ENCODE peak calls at places on chromosomes 6 and 20, in ten cellular contexts. One of them, this sample, is unnamed.

GRCh38 chr6:33578588-33579011 is 1.5 kb downstream of the BAK1 start:
- DNase-seq in activated CD4-positive, alpha-beta T cell treated with anti-CD3 and anti-CD28 coated beads, Interleukin-2, amount 50 U/mL, for 1 hour: peak; percentile 35
- DNase-seq in HEK293T: no peak
- DNase-seq in left lung: no peak
- DNase-seq in transverse colon: peak; percentile 75
- DNase-seq in HFFc6: no peak
- DNase-seq in M059J: no peak
- DNase-seq in HT1080: no peak
- DNase-seq in mesenteric fat pad: no peak
- DNase-seq in KBM-7: peak; percentile 37
- DNase-seq in this sample: no peak

GRCh38 chr6:157068691-157069228 is 254.6 kb downstream of the TMEM242 start:
- DNase-seq in activated CD4-positive, alpha-beta T cell treated with anti-CD3 and anti-CD28 coated beads, Interleukin-2, amount 50 U/mL, for 1 hour: no peak
- DNase-seq in HEK293T: no peak
- DNase-seq in left lung: no peak
- DNase-seq in transverse colon: no peak
- DNase-seq in HFFc6: no peak
- DNase-seq in M059J: peak; percentile 65
- DNase-seq in HT1080: peak; percentile 31
- DNase-seq in mesenteric fat pad: no peak
- DNase-seq in KBM-7: no peak
- DNase-seq in this sample: peak; percentile 71

GRCh38 chr20:57587989-57588377 is 27.1 kb downstream of the PCK1 start:
- DNase-seq in activated CD4-positive, alpha-beta T cell treated with anti-CD3 and anti-CD28 coated beads, Interleukin-2, amount 50 U/mL, for 1 hour: no peak
- DNase-seq in HEK293T: no peak
- DNase-seq in left lung: no peak
- DNase-seq in transverse colon: no peak
- DNase-seq in HFFc6: no peak
- DNase-seq in M059J: no peak
- DNase-seq in HT1080: no peak
- DNase-seq in mesenteric fat pad: no peak
- DNase-seq in KBM-7: no peak
- DNase-seq in this sample: no peak

GRCh38 chr6:34696189-34696738 is 303 bp downstream of the ILRUN start:
- DNase-seq in activated CD4-positive, alpha-beta T cell treated with anti-CD3 and anti-CD28 coated beads, Interleukin-2, amount 50 U/mL, for 1 hour: no peak
- DNase-seq in HEK293T: no peak
- DNase-seq in left lung: peak; percentile 91
- DNase-seq in transverse colon: peak; percentile 51
- DNase-seq in HFFc6: peak; percentile 32
- DNase-seq in M059J: peak; percentile 62
- DNase-seq in HT1080: no peak
- DNase-seq in mesenteric fat pad: peak; percentile 90
- DNase-seq in KBM-7: no peak
- DNase-seq in this sample: peak; percentile 41

GRCh38 chr6:74409447-74409846 is 713.4 kb downstream of the CD109 start:
- DNase-seq in activated CD4-positive, alpha-beta T cell treated with anti-CD3 and anti-CD28 coated beads, Interleukin-2, amount 50 U/mL, for 1 hour: no peak
- DNase-seq in HEK293T: no peak
- DNase-seq in left lung: no peak
- DNase-seq in transverse colon: no peak
- DNase-seq in HFFc6: peak; percentile 73
- DNase-seq in M059J: peak; percentile 75
- DNase-seq in HT1080: peak; percentile 37
- DNase-seq in mesenteric fat pad: no peak
- DNase-seq in KBM-7: no peak
- DNase-seq in this sample: peak; percentile 89

GRCh38 chr20:37757550-37757949 is 63.7 kb downstream of the CTNNBL1 start:
- DNase-seq in activated CD4-positive, alpha-beta T cell treated with anti-CD3 and anti-CD28 coated beads, Interleukin-2, amount 50 U/mL, for 1 hour: no peak
- DNase-seq in HEK293T: no peak
- DNase-seq in left lung: peak; percentile 30
- DNase-seq in transverse colon: no peak
- DNase-seq in HFFc6: no peak
- DNase-seq in M059J: no peak
- DNase-seq in HT1080: no peak
- DNase-seq in mesenteric fat pad: no peak
- DNase-seq in KBM-7: no peak
- DNase-seq in this sample: no peak

GRCh38 chr20:44073011-44073674 is 113.8 kb downstream of the JPH2 start:
- DNase-seq in activated CD4-positive, alpha-beta T cell treated with anti-CD3 and anti-CD28 coated beads, Interleukin-2, amount 50 U/mL, for 1 hour: no peak
- DNase-seq in HEK293T: no peak
- DNase-seq in left lung: peak; percentile 50
- DNase-seq in transverse colon: no peak
- DNase-seq in HFFc6: no peak
- DNase-seq in M059J: no peak
- DNase-seq in HT1080: no peak
- DNase-seq in mesenteric fat pad: peak; percentile 76
- DNase-seq in KBM-7: no peak
- DNase-seq in this sample: no peak

GRCh38 chr6:159427335-159427734 is 258.1 kb downstream of the FNDC1 start:
- DNase-seq in activated CD4-positive, alpha-beta T cell treated with anti-CD3 and anti-CD28 coated beads, Interleukin-2, amount 50 U/mL, for 1 hour: no peak
- DNase-seq in HEK293T: no peak
- DNase-seq in left lung: no peak
- DNase-seq in transverse colon: no peak
- DNase-seq in HFFc6: no peak
- DNase-seq in M059J: no peak
- DNase-seq in HT1080: no peak
- DNase-seq in mesenteric fat pad: no peak
- DNase-seq in KBM-7: no peak
- DNase-seq in this sample: no peak

GRCh38 chr6:138107078-138107751 is at the start of gene PERP:
- DNase-seq in activated CD4-positive, alpha-beta T cell treated with anti-CD3 and anti-CD28 coated beads, Interleukin-2, amount 50 U/mL, for 1 hour: peak; percentile 76
- DNase-seq in HEK293T: peak; percentile 67
- DNase-seq in left lung: peak; percentile 93
- DNase-seq in transverse colon: peak; percentile 90
- DNase-seq in HFFc6: peak; percentile 48
- DNase-seq in M059J: peak; percentile 78
- DNase-seq in HT1080: peak; percentile 75
- DNase-seq in mesenteric fat pad: peak; percentile 90
- DNase-seq in KBM-7: peak; percentile 38
- DNase-seq in this sample: peak; percentile 39

GRCh38 chr6:156098858-156099257 is 643.2 kb upstream of the NOX3 start:
- DNase-seq in activated CD4-positive, alpha-beta T cell treated with anti-CD3 and anti-CD28 coated beads, Interleukin-2, amount 50 U/mL, for 1 hour: no peak
- DNase-seq in HEK293T: no peak
- DNase-seq in left lung: no peak
- DNase-seq in transverse colon: no peak
- DNase-seq in HFFc6: no peak
- DNase-seq in M059J: no peak
- DNase-seq in HT1080: no peak
- DNase-seq in mesenteric fat pad: no peak
- DNase-seq in KBM-7: no peak
- DNase-seq in this sample: no peak

GRCh38 chr6:26017567-26017966 is 55.0 kb downstream of the TRIM38 start:
- DNase-seq in activated CD4-positive, alpha-beta T cell treated with anti-CD3 and anti-CD28 coated beads, Interleukin-2, amount 50 U/mL, for 1 hour: peak; percentile 60
- DNase-seq in HEK293T: no peak
- DNase-seq in left lung: peak; percentile 78
- DNase-seq in transverse colon: peak; percentile 42
- DNase-seq in HFFc6: peak; percentile 94
- DNase-seq in M059J: peak; percentile 70
- DNase-seq in HT1080: no peak
- DNase-seq in mesenteric fat pad: no peak
- DNase-seq in KBM-7: no peak
- DNase-seq in this sample: peak; percentile 95

GRCh38 chr6:16759646-16760535 is 1.4 kb downstream of the ATXN1 start:
- DNase-seq in activated CD4-positive, alpha-beta T cell treated with anti-CD3 and anti-CD28 coated beads, Interleukin-2, amount 50 U/mL, for 1 hour: peak; percentile 74
- DNase-seq in HEK293T: peak; percentile 26
- DNase-seq in left lung: peak; percentile 97
- DNase-seq in transverse colon: peak; percentile 92
- DNase-seq in HFFc6: peak; percentile 86
- DNase-seq in M059J: peak; percentile 89
- DNase-seq in HT1080: peak; percentile 76
- DNase-seq in mesenteric fat pad: peak; percentile 96
- DNase-seq in KBM-7: peak; percentile 85
- DNase-seq in this sample: peak; percentile 94

GRCh38 chr6:11393713-11394627 is 143.6 kb upstream of the TMEM170B start:
- DNase-seq in activated CD4-positive, alpha-beta T cell treated with anti-CD3 and anti-CD28 coated beads, Interleukin-2, amount 50 U/mL, for 1 hour: no peak
- DNase-seq in HEK293T: no peak
- DNase-seq in left lung: no peak
- DNase-seq in transverse colon: no peak
- DNase-seq in HFFc6: peak; percentile 42
- DNase-seq in M059J: peak; percentile 99
- DNase-seq in HT1080: peak; percentile 54
- DNase-seq in mesenteric fat pad: no peak
- DNase-seq in KBM-7: peak; percentile 39
- DNase-seq in this sample: no peak

GRCh38 chr6:30717129-30717844 is at the start of gene MDC1:
- DNase-seq in activated CD4-positive, alpha-beta T cell treated with anti-CD3 and anti-CD28 coated beads, Interleukin-2, amount 50 U/mL, for 1 hour: peak; percentile 97
- DNase-seq in HEK293T: peak; percentile 94
- DNase-seq in left lung: peak; percentile 99
- DNase-seq in transverse colon: peak; percentile 99
- DNase-seq in HFFc6: peak; percentile 100
- DNase-seq in M059J: peak; percentile 100
- DNase-seq in HT1080: peak; percentile 100
- DNase-seq in mesenteric fat pad: peak; percentile 100
- DNase-seq in KBM-7: peak; percentile 100
- DNase-seq in this sample: peak; percentile 100

GRCh38 chr20:2455771-2456497 is 14.7 kb downstream of the SNRPB start:
- DNase-seq in activated CD4-positive, alpha-beta T cell treated with anti-CD3 and anti-CD28 coated beads, Interleukin-2, amount 50 U/mL, for 1 hour: no peak
- DNase-seq in HEK293T: no peak
- DNase-seq in left lung: no peak
- DNase-seq in transverse colon: no peak
- DNase-seq in HFFc6: no peak
- DNase-seq in M059J: no peak
- DNase-seq in HT1080: no peak
- DNase-seq in mesenteric fat pad: no peak
- DNase-seq in KBM-7: no peak
- DNase-seq in this sample: no peak

This sample was measured in choroid plexus epithelial cell.